ENCODE peak calls at places on chromosomes 12 and 14, in six cellular contexts. W is esophagus muscularis mucosa, J is stomach, U is upper lobe of left lung, F is K562, N is H1. Q is an unnamed sample. For H3K4me1, the result is how much of the 10 kb centered on the place peaks cover.

GRCh38 chr12:82436354-82436753 is 78.0 kb downstream of the METTL25 start:
- DNase-seq in W (no peak), J (no peak), U (no peak), F (no peak), N (no peak), Q (no peak)

GRCh38 chr12:42023733-42024494 is 120.8 kb downstream of the GXYLT1 start:
- DNase-seq in W (peak), J (peak), U (peak), F (peak), N (peak), Q (peak)

GRCh38 chr14:49783394-49784010 is 15.5 kb downstream of the KLHDC2 start:
- DNase-seq in W (no peak), J (no peak), U (no peak), F (no peak), N (no peak), Q (no peak)

GRCh38 chr14:71600309-71600708 is 331.9 kb upstream of the RGS6 start:
- DNase-seq in W (no peak), J (no peak), U (no peak), F (no peak), N (no peak), Q (no peak)

GRCh38 chr12:130955238-130955816 is 1.6 kb downstream of the ADGRD1 start:
- DNase-seq in W (peak), J (no peak), U (no peak), F (no peak), N (no peak), Q (no peak)

GRCh38 chr14:96272777-96273471 is 16.9 kb downstream of the BDKRB1 start:
- DNase-seq in W (peak), J (no peak), U (no peak), F (no peak), N (peak), Q (no peak)

GRCh38 chr12:13205809-13206559 is 9.5 kb downstream of the EMP1 start:
- DNase-seq in W (no peak), J (no peak), U (no peak), F (no peak), N (no peak), Q (no peak)

GRCh38 chr12:107948675-107949074 is 174.2 kb downstream of the ASCL4 start:
- DNase-seq in W (peak), J (no peak), U (no peak), F (no peak), N (no peak), Q (no peak)

GRCh38 chr14:69037790-69038448 is 58.8 kb upstream of the ACTN1 start:
- DNase-seq in W (no peak), J (no peak), U (no peak), F (peak), N (no peak), Q (no peak)

GRCh38 chr12:14403293-14403692 is 37.8 kb downstream of the ATF7IP start:
- DNase-seq in W (no peak), J (no peak), U (no peak), F (no peak), N (no peak), Q (no peak)

GRCh38 chr12:759628-760027 is 7.2 kb downstream of the WNK1 start:
- DNase-seq in W (no peak), J (no peak), U (no peak), F (no peak), N (no peak), Q (no peak)

GRCh38 chr14:45649051-45649450 is 396.0 kb upstream of the MIS18BP1 start:
- DNase-seq in W (no peak), J (no peak), U (no peak), F (no peak), N (no peak), Q (no peak)

GRCh38 chr14:69692542-69693053 is 74.3 kb upstream of the SRSF5 start:
- DNase-seq in W (no peak), J (no peak), U (no peak), F (no peak), N (no peak), Q (no peak)

GRCh38 chr14:101627913-101628257 is 66.6 kb downstream of the DIO3 start:
- DNase-seq in W (no peak), J (peak), U (no peak), F (no peak), N (no peak), Q (no peak)

GRCh38 chr14:104550849-104551728 is 28.5 kb upstream of the C14orf180 start:
- DNase-seq in W (no peak), J (no peak), U (peak), F (no peak), N (no peak), Q (peak)

GRCh38 chr12:53067074-53067992 is 11.9 kb downstream of the SPRYD3 start:
- DNase-seq in W (no peak), J (peak), U (no peak), F (no peak), N (no peak), Q (no peak)

GRCh38 chr12:117321572-117321971 is 39.9 kb downstream of the NOS1 start:
- DNase-seq in W (no peak), J (no peak), U (no peak), F (no peak), N (no peak), Q (no peak)

GRCh38 chr14:100135784-100136183 is 23.7 kb downstream of the DEGS2 start:
- DNase-seq in W (no peak), J (no peak), U (no peak), F (no peak), N (no peak), Q (no peak)

GRCh38 chr12:53334822-53335221 is 1.3 kb downstream of the SP7 start:
- DNase-seq in W (no peak), J (no peak), U (no peak), F (no peak), N (no peak), Q (no peak)

GRCh38 chr12:132813443-132813842 is 15.2 kb downstream of the GOLGA3 start:
- DNase-seq in W (no peak), J (no peak), U (no peak), F (no peak), N (no peak), Q (no peak)

GRCh38 chr14:99961826-99962518 is 103.2 kb upstream of the EVL start:
- DNase-seq in W (no peak), J (no peak), U (no peak), F (no peak), N (peak), Q (peak)

GRCh38 chr14:38225946-38226345 is 18.2 kb downstream of the SSTR1 start:
- DNase-seq in W (no peak), J (no peak), U (no peak), F (no peak), N (no peak), Q (no peak)

GRCh38 chr14:71122866-71123565 is 215.8 kb downstream of the PCNX1 start:
- DNase-seq in W (no peak), J (no peak), U (no peak), F (no peak), N (no peak), Q (no peak)

GRCh38 chr12:68864604-68865003 is 56.6 kb downstream of the MDM2 start:
- DNase-seq in W (no peak), J (no peak), U (no peak), F (no peak), N (no peak), Q (no peak)

GRCh38 chr14:72965249-72965648 is 39.0 kb downstream of the DCAF4 start:
- DNase-seq in W (no peak), J (no peak), U (no peak), F (no peak), N (no peak), Q (no peak)

GRCh38 chr14:56023681-56024080 is 94.5 kb upstream of the PELI2 start:
- DNase-seq in W (no peak), J (no peak), U (no peak), F (no peak), N (no peak), Q (no peak)

GRCh38 chr14:90293766-90294471 is 37.6 kb downstream of the PSMC1 start:
- DNase-seq in W (no peak), J (no peak), U (no peak), F (no peak), N (no peak), Q (no peak)

GRCh38 chr12:103632554-103633216 is 45.6 kb downstream of the STAB2 start:
- DNase-seq in W (no peak), J (peak), U (peak), F (peak), N (peak), Q (peak)

GRCh38 chr12:119624971-119625370 is 31.4 kb downstream of the TMEM233 start:
- DNase-seq in W (no peak), J (no peak), U (no peak), F (no peak), N (no peak), Q (no peak)

GRCh38 chr12:65922077-65922476 is 97.8 kb downstream of the HMGA2 start:
- DNase-seq in W (no peak), J (no peak), U (no peak), F (no peak), N (no peak), Q (no peak)
- H3K4me1 ChIP-seq in W (under half), J (under half), U (under half), F (under half), N (under half), Q (under half)

GRCh38 chr12:27780612-27781408 is 774 bp upstream of the MANSC4 start:
- DNase-seq in W (no peak), J (peak), U (peak), F (peak), N (peak), Q (peak)
- TF ChIP-seq POLR2AphosphoS5 in W (peak), J (peak), U (no peak), F (no peak), N (peak), Q (no peak)

DNA sequence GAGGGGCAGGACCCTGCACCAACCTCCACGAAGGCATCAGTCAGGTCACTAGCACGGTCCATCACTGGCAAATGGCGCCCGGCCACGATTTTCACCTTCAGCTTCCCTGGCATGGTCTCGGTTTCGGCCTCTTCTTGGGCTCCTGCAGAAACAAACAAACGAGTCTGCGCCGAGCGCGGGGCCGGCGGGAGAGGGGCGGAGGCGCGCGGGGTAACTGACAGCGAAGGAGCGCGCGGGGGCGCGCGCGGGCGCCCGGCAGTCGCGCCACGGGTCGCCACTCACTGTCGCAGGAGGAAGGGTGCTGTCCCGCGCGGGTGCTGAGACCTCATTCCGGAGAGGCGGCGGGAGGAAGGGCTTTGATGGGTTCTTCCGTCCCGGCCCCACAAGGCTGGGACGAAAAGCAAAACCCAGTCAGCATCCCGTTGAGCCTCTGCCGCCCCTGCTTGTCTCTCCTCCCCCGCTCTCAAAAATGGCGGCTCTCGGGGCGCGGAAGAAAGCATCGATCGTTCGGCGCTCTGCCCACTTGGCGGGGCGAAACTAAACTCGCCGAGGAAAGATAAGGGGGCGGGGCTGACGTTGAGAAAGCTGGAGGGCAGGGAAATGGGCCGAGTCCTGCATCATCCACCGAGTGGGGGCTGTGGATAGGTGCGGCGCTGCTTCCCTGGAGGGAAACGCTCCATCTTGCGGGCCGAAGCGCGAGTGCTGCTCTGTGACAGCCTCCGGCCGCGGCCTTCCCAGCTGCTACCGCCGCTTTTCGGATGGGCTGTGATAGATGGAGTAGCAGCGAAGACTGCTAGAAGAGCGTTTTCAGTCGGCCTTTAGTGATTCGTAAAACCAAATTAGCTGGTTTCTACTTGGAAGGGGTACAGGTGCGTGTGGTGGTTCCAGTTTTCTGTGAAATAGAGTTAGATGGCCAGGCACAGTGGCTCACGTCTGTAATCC is at the start of gene C2CD5:
- DNase-seq in W (peak), J (peak), U (peak), F (peak), N (peak), Q (peak)
- TF ChIP-seq EP300 in W (no peak), J (no peak), U (no peak), F (no peak), N (no peak), Q (no peak)

DNA sequence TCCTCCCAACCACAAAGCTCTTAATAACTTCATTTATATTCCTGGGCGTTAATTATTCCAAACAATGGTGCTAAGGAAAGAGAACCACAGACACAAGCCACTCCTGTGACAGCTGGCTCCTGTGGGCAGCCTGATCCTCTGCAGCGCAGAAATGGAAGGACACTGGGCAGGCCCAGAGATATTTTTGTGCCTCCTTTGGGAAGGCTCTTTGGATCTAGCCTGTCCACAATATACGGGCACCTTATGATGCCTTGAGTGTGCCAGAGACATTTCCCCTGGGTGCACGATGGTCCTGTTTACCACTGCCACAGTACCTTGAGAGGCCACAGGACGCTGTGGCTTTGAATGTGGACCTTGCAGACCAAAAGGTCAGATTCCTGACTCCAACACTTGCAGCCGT is 2.1 kb downstream of the ASB2 start:
- DNase-seq in W (no peak), J (no peak), U (no peak), F (no peak), N (no peak), Q (no peak)
- H3K4me1 ChIP-seq in W (half or more), J (under half), U (under half), F (under half), N (under half), Q (under half)

GRCh38 chr12:21694660-21695059 is 37.0 kb upstream of the LDHB start:
- DNase-seq in W (no peak), J (no peak), U (no peak), F (no peak), N (no peak), Q (no peak)
- TF ChIP-seq POLR2AphosphoS5 in W (no peak), J (no peak), U (no peak), F (no peak), N (no peak), Q (no peak)